ENCODE peak calls at places on chromosomes 6 and 20, in nine cellular contexts. R is T-helper 22 cell, F is left colon, N is ACHN, I is left ventricle myocardium superior, H is NCI-H774, Y is NCI-H524, O is NCI-H2081, B is iPS DF 6.9. W is an unnamed sample.
A peak's percentile ranks its signal among the peaks of the same experiment; 100 is the strongest.

GRCh38 chr6:44128020-44128917 is 915 bp downstream of the TMEM63B start:
- DNase-seq in B (no peak), O (no peak), R (no peak), F (peak; percentile 70), N (peak; percentile 46), Y (no peak), I (peak; percentile 73), H (no peak), W (peak; percentile 35)

GRCh38 chr6:167778497-167779122 is 48.1 kb upstream of the AFDN start:
- DNase-seq in Y (no peak), N (no peak), F (peak; percentile 38), R (no peak), H (no peak), O (no peak), B (no peak), I (no peak), W (no peak)

GRCh38 chr6:134517145-134517658 is 199.3 kb upstream of the SGK1 start:
- DNase-seq in Y (no peak), N (peak; percentile 78), I (peak; percentile 88), O (no peak), R (no peak), F (peak; percentile 18), H (peak; percentile 52), B (peak; percentile 33), W (peak; percentile 69)

GRCh38 chr6:15247750-15248450 is 2.0 kb downstream of the JARID2 start:
- DNase-seq in F (peak; percentile 74), I (peak; percentile 78), R (no peak), Y (peak; percentile 31), O (peak; percentile 57), B (no peak), H (no peak), N (peak; percentile 49), W (peak; percentile 46)

GRCh38 chr20:11329271-11329670 is 588.4 kb upstream of the BTBD3 start:
- DNase-seq in R (no peak), B (no peak), Y (no peak), N (no peak), I (no peak), H (no peak), F (no peak), O (no peak), W (no peak)

GRCh38 chr6:28124350-28124970 is at the start of gene ZSCAN16:
- DNase-seq in B (peak; percentile 67), R (peak; percentile 53), I (peak; percentile 90), N (peak; percentile 83), O (peak; percentile 82), H (peak; percentile 94), F (peak; percentile 92), Y (peak; percentile 59), W (peak; percentile 87)

GRCh38 chr6:117449549-117450439 is 24.1 kb upstream of the ROS1 start:
- DNase-seq in F (peak; percentile 70), H (peak; percentile 84), R (peak; percentile 11), B (peak; percentile 50), O (peak; percentile 50), N (peak; percentile 75), Y (peak; percentile 7), I (no peak), W (peak; percentile 66)

GRCh38 chr6:130760006-130760405 is 67.2 kb upstream of the SMLR1 start:
- DNase-seq in B (peak; percentile 39), I (no peak), R (no peak), F (peak; percentile 11), O (peak; percentile 4), H (no peak), Y (peak; percentile 49), N (peak; percentile 35), W (peak; percentile 64)

GRCh38 chr20:58715709-58716475 is 23.3 kb downstream of the NPEPL1 start:
- DNase-seq in N (no peak), R (no peak), B (no peak), I (no peak), F (no peak), H (no peak), O (no peak), Y (no peak), W (no peak)

GRCh38 chr6:106059331-106059730 is 26.8 kb upstream of the PRDM1 start:
- DNase-seq in R (no peak), F (no peak), Y (no peak), O (no peak), H (no peak), B (no peak), N (no peak), I (no peak), W (no peak)

GRCh38 chr6:105769987-105770386 is 316.1 kb upstream of the PRDM1 start:
- DNase-seq in I (no peak), O (no peak), H (no peak), R (no peak), F (no peak), B (no peak), N (no peak), Y (no peak), W (no peak)

GRCh38 chr20:57893364-57894001 is 183.7 kb upstream of the PMEPA1 start:
- DNase-seq in Y (peak; percentile 76), H (no peak), I (no peak), N (no peak), R (no peak), B (no peak), O (no peak), F (no peak), W (no peak)

GRCh38 chr6:99079058-99079457 is 131.3 kb upstream of the FBXL4 start:
- DNase-seq in R (no peak), Y (no peak), H (no peak), F (no peak), B (no peak), N (no peak), I (no peak), O (no peak), W (no peak)

GRCh38 chr20:57716202-57716601 is 6.4 kb upstream of the PMEPA1 start:
- DNase-seq in O (no peak), B (no peak), N (no peak), I (no peak), Y (no peak), F (no peak), R (no peak), H (no peak), W (no peak)